ENCODE peak calls at places on chromosomes 2 and 18, in nine cellular contexts. O, D, Y, Q, C, F, W, L and P are unnamed samples.

GRCh38 chr2:28658369-28658768 is 93.3 kb upstream of the PPP1CB start:
- DNase-seq in O (no peak), D (peak), Y (peak), Q (peak), C (peak), F (no peak), W (no peak), L (no peak), P (no peak)

GRCh38 chr2:16617282-16618266 is 48.1 kb downstream of the CYRIA start:
- DNase-seq in O (no peak), D (peak), Y (peak), Q (no peak), C (peak), F (no peak), W (peak), L (no peak), P (no peak)

GRCh38 chr2:237456200-237456731 is 30.8 kb upstream of the MLPH start:
- DNase-seq in O (peak), D (peak), Y (peak), Q (peak), C (peak), F (no peak), W (peak), L (peak), P (no peak)

GRCh38 chr18:6971823-6972478 is 145.6 kb downstream of the LAMA1 start:
- DNase-seq in O (no peak), D (no peak), Y (no peak), Q (no peak), C (no peak), F (no peak), W (no peak), L (no peak), P (no peak)

GRCh38 chr2:236162031-236162803 is 6.0 kb downstream of the GBX2 start:
- DNase-seq in O (no peak), D (no peak), Y (no peak), Q (peak), C (no peak), F (no peak), W (no peak), L (no peak), P (no peak)

GRCh38 chr18:67218556-67218955 is 298.0 kb downstream of the DSEL start:
- DNase-seq in O (no peak), D (no peak), Y (peak), Q (no peak), C (no peak), F (no peak), W (no peak), L (no peak), P (no peak)

GRCh38 chr2:54161660-54162059 is 46.2 kb downstream of the ACYP2 start:
- DNase-seq in O (no peak), D (no peak), Y (peak), Q (no peak), C (no peak), F (no peak), W (no peak), L (no peak), P (no peak)

GRCh38 chr18:60543646-60544045 is 171.1 kb upstream of the MC4R start:
- DNase-seq in O (no peak), D (no peak), Y (no peak), Q (no peak), C (no peak), F (no peak), W (no peak), L (no peak), P (no peak)

GRCh38 chr2:240820607-240821428 is 799 bp upstream of the KIF1A start:
- DNase-seq in O (no peak), D (no peak), Y (no peak), Q (no peak), C (no peak), F (no peak), W (no peak), L (no peak), P (no peak)

GRCh38 chr2:46086578-46087070 is 210.6 kb upstream of the EPAS1 start:
- DNase-seq in O (no peak), D (no peak), Y (no peak), Q (peak), C (no peak), F (no peak), W (no peak), L (no peak), P (no peak)

GRCh38 chr2:25286025-25286400 is 55.7 kb downstream of the DNMT3A start:
- DNase-seq in O (peak), D (no peak), Y (no peak), Q (no peak), C (no peak), F (no peak), W (no peak), L (no peak), P (no peak)

GRCh38 chr18:76952747-76953146 is 130.4 kb downstream of the ZNF236 start:
- DNase-seq in O (no peak), D (no peak), Y (no peak), Q (no peak), C (no peak), F (no peak), W (no peak), L (no peak), P (no peak)

GRCh38 chr2:3446381-3446780 is 66.9 kb downstream of the TRAPPC12 start:
- DNase-seq in O (no peak), D (no peak), Y (no peak), Q (no peak), C (no peak), F (no peak), W (no peak), L (no peak), P (no peak)

GRCh38 chr2:86298411-86299390 is 38.7 kb downstream of the REEP1 start:
- DNase-seq in O (no peak), D (peak), Y (peak), Q (no peak), C (peak), F (peak), W (no peak), L (peak), P (no peak)

GRCh38 chr2:113697516-113697915 is 58.9 kb downstream of the SLC35F5 start:
- DNase-seq in O (no peak), D (no peak), Y (no peak), Q (no peak), C (no peak), F (no peak), W (no peak), L (no peak), P (no peak)

GRCh38 chr2:151437630-151438029 is 27.9 kb downstream of the RIF1 start:
- DNase-seq in O (no peak), D (peak), Y (peak), Q (no peak), C (peak), F (no peak), W (no peak), L (no peak), P (no peak)

GRCh38 chr2:233005096-233005495 is 8.0 kb downstream of the NGEF start:
- DNase-seq in O (no peak), D (no peak), Y (no peak), Q (no peak), C (no peak), F (no peak), W (no peak), L (no peak), P (no peak)

GRCh38 chr18:26383454-26384270 is 157.4 kb downstream of the TAF4B start:
- DNase-seq in O (no peak), D (peak), Y (peak), Q (no peak), C (peak), F (no peak), W (no peak), L (no peak), P (peak)

GRCh38 chr2:147260243-147260642 is 584.6 kb upstream of the ACVR2A start:
- DNase-seq in O (no peak), D (no peak), Y (no peak), Q (no peak), C (no peak), F (no peak), W (no peak), L (no peak), P (no peak)

GRCh38 chr18:48590678-48591077 is 51.8 kb downstream of the CTIF start:
- DNase-seq in O (no peak), D (peak), Y (peak), Q (no peak), C (peak), F (peak), W (no peak), L (no peak), P (no peak)

GRCh38 chr18:55588001-55588875 is at the start of gene TCF4:
- DNase-seq in O (peak), D (peak), Y (peak), Q (peak), C (peak), F (peak), W (peak), L (peak), P (no peak)

GRCh38 chr2:169038338-169038757 is 7.2 kb upstream of the ABCB11 start:
- DNase-seq in O (no peak), D (peak), Y (peak), Q (no peak), C (peak), F (no peak), W (no peak), L (no peak), P (peak)

GRCh38 chr2:217942731-217943335 is 60.0 kb downstream of the TNS1 start:
- DNase-seq in O (no peak), D (no peak), Y (no peak), Q (no peak), C (no peak), F (no peak), W (no peak), L (peak), P (no peak)

GRCh38 chr2:10382313-10383061 is 65.6 kb downstream of the ODC1 start:
- DNase-seq in O (peak), D (no peak), Y (no peak), Q (no peak), C (peak), F (no peak), W (no peak), L (no peak), P (no peak)

GRCh38 chr18:46167971-46168370 is 63.8 kb downstream of the HAUS1 start:
- DNase-seq in O (peak), D (no peak), Y (no peak), Q (no peak), C (no peak), F (no peak), W (no peak), L (no peak), P (no peak)

GRCh38 chr18:54316071-54316820 is 41.4 kb downstream of the STARD6 start:
- DNase-seq in O (no peak), D (peak), Y (no peak), Q (no peak), C (no peak), F (no peak), W (no peak), L (no peak), P (no peak)

GRCh38 chr2:224611938-224612337 is 26.8 kb upstream of the CUL3 start:
- DNase-seq in O (no peak), D (no peak), Y (no peak), Q (no peak), C (no peak), F (no peak), W (no peak), L (no peak), P (no peak)

GRCh38 chr2:214019229-214019972 is 391.5 kb upstream of the VWC2L start:
- DNase-seq in O (no peak), D (peak), Y (peak), Q (no peak), C (peak), F (peak), W (no peak), L (peak), P (peak)

GRCh38 chr2:240701736-240702639 is 10.3 kb downstream of the AQP12A start:
- DNase-seq in O (no peak), D (no peak), Y (no peak), Q (no peak), C (no peak), F (no peak), W (no peak), L (no peak), P (no peak)

GRCh38 chr18:76754381-76754780 is 68.0 kb upstream of the ZNF236 start:
- DNase-seq in O (no peak), D (no peak), Y (peak), Q (no peak), C (no peak), F (no peak), W (no peak), L (no peak), P (no peak)

GRCh38 chr18:26642461-26643348 is 94.4 kb upstream of the KCTD1 start:
- DNase-seq in O (no peak), D (no peak), Y (no peak), Q (no peak), C (no peak), F (no peak), W (no peak), L (no peak), P (no peak)

GRCh38 chr18:70425236-70425635 is 136.4 kb downstream of the SOCS6 start:
- DNase-seq in O (no peak), D (no peak), Y (no peak), Q (no peak), C (no peak), F (no peak), W (no peak), L (no peak), P (no peak)

GRCh38 chr2:144912206-144912605 is 392.3 kb upstream of the ZEB2 start:
- DNase-seq in O (no peak), D (no peak), Y (no peak), Q (no peak), C (no peak), F (no peak), W (no peak), L (no peak), P (no peak)
- TF ChIP-seq CTCF in O (no peak), D (no peak), Y (no peak), Q (no peak), C (no peak), F (no peak), W (no peak), L (no peak), P (no peak)

GRCh38 chr18:4453712-4454547 is 1.2 kb downstream of the DLGAP1 start:
- DNase-seq in O (no peak), D (no peak), Y (no peak), Q (no peak), C (no peak), F (no peak), W (no peak), L (no peak), P (no peak)
- H3K4me3 ChIP-seq in O (no peak), D (peak), Y (no peak), Q (peak), C (no peak), F (peak), W (peak), L (peak), P (no peak)

DNA sequence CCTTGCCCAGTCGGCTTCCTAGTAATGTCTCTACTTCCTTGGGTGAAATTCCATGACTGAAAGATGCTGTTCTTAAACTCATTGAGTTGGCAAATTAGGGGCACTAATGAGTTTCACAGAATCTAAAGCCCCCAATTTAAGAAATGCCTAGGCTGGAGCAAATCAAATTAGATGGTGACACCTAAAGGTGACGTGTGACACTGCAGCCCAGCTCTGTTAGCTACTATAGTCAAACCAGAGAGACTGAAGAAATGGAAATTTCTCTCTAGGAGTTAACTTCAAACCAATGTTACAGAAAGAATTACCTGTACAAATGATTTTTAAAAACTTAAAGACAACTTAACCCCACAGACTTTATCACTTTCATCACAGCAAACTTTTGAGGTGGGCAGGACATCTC is 37.2 kb downstream of the LCT start:
- DNase-seq in O (no peak), D (no peak), Y (no peak), Q (no peak), C (no peak), F (no peak), W (no peak), L (no peak), P (no peak)
- TF ChIP-seq CTCF in O (no peak), D (no peak), Y (peak), Q (no peak), C (no peak), F (no peak), W (no peak), L (no peak), P (peak)

GRCh38 chr2:177730363-177730762 is 337.8 kb downstream of the AGPS start:
- DNase-seq in O (no peak), D (no peak), Y (no peak), Q (no peak), C (no peak), F (no peak), W (no peak), L (no peak), P (no peak)
- H3K4me3 ChIP-seq in O (no peak), D (no peak), Y (no peak), Q (no peak), C (no peak), F (no peak), W (no peak), L (no peak), P (no peak)

DNA sequence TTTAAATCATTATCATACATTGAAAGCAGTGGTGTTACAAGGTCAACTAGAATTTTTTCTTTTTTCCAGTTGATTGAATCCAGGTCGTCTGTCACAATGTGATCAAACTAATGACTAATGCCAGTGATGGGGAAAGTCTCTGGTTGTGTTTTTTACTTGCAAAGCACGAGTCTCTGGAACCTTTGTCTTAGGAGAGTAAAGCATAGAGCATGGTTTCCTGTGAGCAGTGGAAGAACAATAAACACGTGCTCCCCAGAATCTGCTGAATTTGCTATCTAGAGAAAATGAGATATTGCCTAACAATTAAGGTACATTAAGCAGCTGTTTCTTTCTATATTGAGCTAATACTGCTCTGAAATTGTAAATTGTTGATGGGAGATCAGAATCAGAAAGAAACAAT is 1332.4 kb upstream of the TMEFF2 start:
- DNase-seq in O (no peak), D (no peak), Y (no peak), Q (no peak), C (peak), F (no peak), W (no peak), L (no peak), P (peak)
- TF ChIP-seq CTCF in O (no peak), D (no peak), Y (no peak), Q (no peak), C (no peak), F (no peak), W (no peak), L (no peak), P (no peak)

GRCh38 chr2:120743657-120744056 is 8.0 kb downstream of the GLI2 start:
- DNase-seq in O (no peak), D (no peak), Y (no peak), Q (no peak), C (no peak), F (no peak), W (no peak), L (no peak), P (no peak)

GRCh38 chr2:120741514-120742448 is 6.1 kb downstream of the GLI2 start:
- DNase-seq in O (no peak), D (peak), Y (no peak), Q (no peak), C (no peak), F (no peak), W (no peak), L (no peak), P (no peak)

GRCh38 chr2:120740375-120740764 is 4.7 kb downstream of the GLI2 start:
- DNase-seq in O (no peak), D (no peak), Y (no peak), Q (no peak), C (no peak), F (no peak), W (no peak), L (no peak), P (no peak)

GRCh38 chr2:120738786-120739771 is 3.4 kb downstream of the GLI2 start:
- DNase-seq in O (no peak), D (no peak), Y (no peak), Q (no peak), C (no peak), F (no peak), W (no peak), L (no peak), P (no peak)

DNA sequence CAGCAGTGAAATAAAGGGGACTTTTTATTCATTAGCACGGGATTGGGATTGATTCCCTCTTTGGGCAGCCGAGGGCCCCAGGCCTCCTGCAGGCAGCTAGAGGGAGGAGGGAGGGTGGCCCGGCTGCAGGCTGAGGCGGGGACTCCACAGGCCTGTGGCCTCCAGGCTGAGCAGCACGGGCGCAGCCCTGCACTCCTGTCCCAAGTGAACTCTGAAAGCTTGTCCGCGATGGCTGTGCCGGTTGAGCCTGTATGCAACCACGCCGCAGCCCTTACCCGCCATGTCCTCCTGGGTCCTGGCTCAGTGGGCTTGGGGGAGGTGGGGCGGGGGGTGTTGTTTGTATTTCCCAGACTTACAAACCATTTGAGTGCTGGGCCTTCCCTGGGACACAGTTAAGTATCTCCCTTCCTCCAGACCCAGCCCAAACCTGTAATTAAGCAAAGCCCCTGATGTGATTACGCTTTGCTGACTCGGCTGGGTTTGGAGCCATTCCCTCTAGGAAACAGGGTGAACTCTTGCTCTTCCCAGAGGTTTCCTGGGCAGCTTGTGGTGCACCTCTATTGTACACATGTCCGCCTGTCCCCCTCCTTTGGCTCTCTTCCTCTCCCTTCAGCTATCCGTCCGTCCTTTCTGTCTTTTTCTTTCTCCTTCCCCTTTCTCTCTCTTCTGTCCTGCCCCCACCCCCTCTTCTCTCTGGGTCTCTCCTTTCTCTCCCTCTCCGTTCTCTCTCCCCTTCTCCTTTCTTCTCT is 5.3 kb downstream of the GLI2 start:
- DNase-seq in O (no peak), D (peak), Y (no peak), Q (no peak), C (no peak), F (no peak), W (no peak), L (no peak), P (no peak)
- H3K4me3 ChIP-seq in O (no peak), D (peak), Y (peak), Q (peak), C (peak), F (peak), W (peak), L (peak), P (no peak)

DNA sequence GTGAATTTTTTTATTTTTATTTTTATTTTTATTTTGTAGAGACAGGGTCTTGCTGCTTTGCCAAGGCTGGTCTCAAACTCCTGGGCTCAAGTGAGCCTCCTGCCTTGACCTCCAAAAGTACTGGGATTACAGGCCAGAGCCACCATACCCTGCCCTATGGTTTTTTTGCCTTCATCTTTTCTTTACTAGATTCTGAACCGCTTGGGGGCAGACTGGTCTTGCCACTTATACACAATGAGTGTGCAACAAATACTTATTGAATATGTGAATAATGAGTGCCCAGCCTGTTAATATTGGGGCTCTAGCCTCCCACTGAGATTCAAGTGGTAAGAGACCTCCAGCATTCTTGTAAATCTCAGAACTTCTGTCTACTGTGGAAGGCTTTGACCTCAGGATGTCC is 3.9 kb downstream of the NCK2 start:
- DNase-seq in O (no peak), D (no peak), Y (no peak), Q (no peak), C (no peak), F (no peak), W (no peak), L (no peak), P (no peak)
- TF ChIP-seq CTCF in O (no peak), D (no peak), Y (no peak), Q (no peak), C (no peak), F (no peak), W (no peak), L (peak), P (no peak)

DNA sequence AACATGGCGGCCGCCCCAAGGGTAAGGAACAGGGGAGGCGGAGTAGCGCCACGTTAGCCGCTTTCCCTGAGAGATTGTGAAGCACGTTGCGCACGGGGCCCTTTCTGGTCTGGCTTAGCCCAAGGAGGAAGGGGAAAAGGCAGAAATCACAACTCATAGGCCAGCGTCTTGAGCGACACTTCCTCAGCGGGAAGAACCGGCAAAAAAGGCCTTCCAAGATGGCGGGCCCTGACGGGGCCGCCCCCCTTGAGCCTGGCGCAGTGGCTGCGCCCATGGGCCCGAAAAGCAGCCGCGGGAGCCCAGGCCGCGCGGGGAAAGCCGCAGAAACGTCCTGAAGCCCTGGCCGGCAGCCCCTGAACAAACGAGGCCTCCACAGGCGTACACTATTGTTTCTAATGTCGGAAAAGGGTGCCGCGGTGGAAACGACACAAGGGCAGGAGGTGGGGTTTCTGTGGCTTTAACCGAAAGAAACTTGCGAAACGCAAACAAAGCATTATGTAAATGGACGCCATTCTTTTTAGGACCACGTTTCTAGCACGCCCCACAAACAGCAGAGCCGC is 919 bp upstream of the PCBP1 start:
- DNase-seq in O (peak), D (peak), Y (peak), Q (peak), C (peak), F (peak), W (peak), L (peak), P (no peak)
- H3K4me3 ChIP-seq in O (peak), D (peak), Y (peak), Q (peak), C (peak), F (peak), W (peak), L (peak), P (peak)